ENCODE peak calls at places on chromosomes 4 and X, in six cellular contexts. X is MM.1S, P is GM23248, N is GM23338, K is neural progenitor cell, Q is PC-3. R is an unnamed sample. For H3K4me1 and H3F3A, the result is how much of the 10 kb centered on the place peaks cover.

GRCh38 chrX:74420194-74421035 is 878 bp upstream of the SLC16A2 start:
- DNase-seq in X (no peak), P (peak), N (peak), K (peak), Q (peak), R (peak)

GRCh38 chr4:112766422-112766821 is 129.5 kb downstream of the LARP7 start:
- DNase-seq in X (peak), P (peak), N (peak), K (peak), Q (peak), R (no peak)

GRCh38 chr4:138673053-138673452 is 342.5 kb upstream of the NOCT start:
- DNase-seq in X (no peak), P (no peak), N (no peak), K (no peak), Q (no peak), R (no peak)

GRCh38 chr4:46844325-46844917 is 64.6 kb downstream of the COX7B2 start:
- DNase-seq in X (peak), P (peak), N (peak), K (peak), Q (peak), R (no peak)

GRCh38 chrX:118508690-118509089 is 13.1 kb downstream of the DOCK11 start:
- DNase-seq in X (no peak), P (no peak), N (no peak), K (no peak), Q (no peak), R (no peak)

GRCh38 chrX:42804524-42804923 is 26.6 kb upstream of the PPP1R2C start:
- DNase-seq in X (no peak), P (no peak), N (peak), K (peak), Q (no peak), R (no peak)

GRCh38 chr4:127505203-127505602 is 127.6 kb upstream of the INTU start:
- DNase-seq in X (no peak), P (peak), N (no peak), K (no peak), Q (no peak), R (no peak)

GRCh38 chrX:281166-281999 is at the start of gene PLCXD1:
- DNase-seq in X (peak), P (peak), N (peak), K (peak), Q (no peak), R (no peak)

GRCh38 chr4:3710451-3711182 is 55.6 kb upstream of the ADRA2C start:
- DNase-seq in X (no peak), P (no peak), N (no peak), K (peak), Q (no peak), R (no peak)

GRCh38 chrX:7110821-7111276 is 36.7 kb upstream of the STS start:
- DNase-seq in X (peak), P (no peak), N (no peak), K (no peak), Q (peak), R (no peak)

GRCh38 chr4:74297556-74297955 is 10.7 kb upstream of the EPGN start:
- DNase-seq in X (no peak), P (no peak), N (no peak), K (no peak), Q (no peak), R (no peak)

GRCh38 chr4:26912810-26913209 is 52.2 kb downstream of the STIM2 start:
- DNase-seq in X (peak), P (no peak), N (no peak), K (peak), Q (no peak), R (no peak)

GRCh38 chr4:38562751-38563198 is 101.2 kb upstream of the KLF3 start:
- DNase-seq in X (no peak), P (peak), N (no peak), K (no peak), Q (peak), R (no peak)

GRCh38 chrX:103918050-103918449 is 44.4 kb upstream of the TMSB15B start:
- DNase-seq in X (peak), P (peak), N (peak), K (peak), Q (peak), R (no peak)

GRCh38 chr4:27013012-27013411 is 152.4 kb downstream of the STIM2 start:
- DNase-seq in X (peak), P (no peak), N (no peak), K (no peak), Q (no peak), R (no peak)

GRCh38 chrX:150476183-150476699 is 92.2 kb upstream of the MTM1 start:
- DNase-seq in X (no peak), P (no peak), N (no peak), K (no peak), Q (no peak), R (no peak)

GRCh38 chrX:8907678-8908077 is 106.5 kb upstream of the FAM9A start:
- DNase-seq in X (no peak), P (no peak), N (no peak), K (no peak), Q (no peak), R (no peak)

GRCh38 chr4:129261584-129261983 is 165.6 kb downstream of the C4orf33 start:
- DNase-seq in X (no peak), P (no peak), N (no peak), K (no peak), Q (no peak), R (no peak)

GRCh38 chrX:122586831-122587230 is 597.2 kb upstream of the GRIA3 start:
- DNase-seq in X (no peak), P (peak), N (no peak), K (no peak), Q (no peak), R (no peak)

GRCh38 chr4:121764702-121765367 is at the start of gene SMIM43:
- DNase-seq in X (no peak), P (peak), N (peak), K (peak), Q (no peak), R (no peak)
- TF ChIP-seq EZH2 in X (no peak), P (no peak), N (peak), K (peak), Q (no peak), R (no peak)

GRCh38 chr4:7938513-7939376 is 916 bp downstream of the AFAP1 start:
- DNase-seq in X (no peak), P (peak), N (peak), K (peak), Q (no peak), R (no peak)
- H3K4me1 ChIP-seq in X (under half), P (under half), N (under half), K (under half), Q (under half), R (half or more)

GRCh38 chr4:151104621-151105020 is 5.2 kb downstream of the RPS3A start:
- DNase-seq in X (no peak), P (no peak), N (no peak), K (no peak), Q (no peak), R (no peak)
- H3F3A ChIP-seq in X (under half), P (half or more), N (half or more), K (half or more), Q (under half), R (half or more)

GRCh38 chr4:8860892-8861575 is 10.6 kb downstream of the HMX1 start:
- DNase-seq in X (no peak), P (no peak), N (peak), K (peak), Q (no peak), R (no peak)
- TF ChIP-seq EZH2 in X (no peak), P (peak), N (peak), K (peak), Q (no peak), R (no peak)

GRCh38 chrX:41097326-41097725 is 12.1 kb downstream of the USP9X start:
- DNase-seq in X (no peak), P (no peak), N (no peak), K (no peak), Q (no peak), R (no peak)

GRCh38 chrX:41092776-41093175 is 7.5 kb downstream of the USP9X start:
- DNase-seq in X (no peak), P (no peak), N (no peak), K (no peak), Q (no peak), R (no peak)

GRCh38 chrX:41100200-41100599 is 15.0 kb downstream of the USP9X start:
- DNase-seq in X (no peak), P (no peak), N (no peak), K (no peak), Q (no peak), R (no peak)

GRCh38 chrX:41095174-41095573 is 9.9 kb downstream of the USP9X start:
- DNase-seq in X (no peak), P (no peak), N (no peak), K (no peak), Q (no peak), R (no peak)

GRCh38 chrX:41095962-41096955 is 11.0 kb downstream of the USP9X start:
- DNase-seq in X (no peak), P (peak), N (no peak), K (peak), Q (no peak), R (no peak)
- H3K4me1 ChIP-seq in X (under half), P (under half), N (half or more), K (under half), Q (under half), R (under half)